ENCODE peak calls at places on chromosomes 4 and X, in nine cellular contexts. Z is uterus, W is neural progenitor cell, A is left ventricle myocardium inferior, O is mucosa of descending colon, J is tibial nerve, F is GM23248, H is hepatocyte, S is pancreas. U is an unnamed sample.

GRCh38 chr4:94276204-94276603 is 66.4 kb downstream of the HPGDS start:
- DNase-seq in Z (no peak), W (no peak), A (no peak), O (no peak), J (no peak), F (no peak), H (no peak), S (no peak), U (no peak)

GRCh38 chr4:15336410-15337184 is 91.2 kb upstream of the C1QTNF7 start:
- DNase-seq in Z (no peak), W (no peak), A (no peak), O (peak; percentile 38), J (no peak), F (peak; percentile 69), H (no peak), S (no peak), U (no peak)

GRCh38 chr4:111988514-111988913 is 156.7 kb upstream of the FAM241A start:
- DNase-seq in Z (no peak), W (no peak), A (no peak), O (no peak), J (no peak), F (no peak), H (no peak), S (no peak), U (no peak)

GRCh38 chr4:177853198-177853597 is 411.0 kb upstream of the AGA start:
- DNase-seq in Z (no peak), W (no peak), A (no peak), O (no peak), J (no peak), F (no peak), H (no peak), S (no peak), U (no peak)

GRCh38 chrX:106286053-106286650 is 118.0 kb downstream of the PWWP3B start:
- DNase-seq in Z (no peak), W (no peak), A (no peak), O (no peak), J (no peak), F (no peak), H (peak; percentile 28), S (no peak), U (no peak)

GRCh38 chr4:155388162-155388561 is 11.4 kb upstream of the MAP9 start:
- DNase-seq in Z (no peak), W (no peak), A (no peak), O (no peak), J (no peak), F (no peak), H (no peak), S (no peak), U (no peak)

GRCh38 chr4:82785248-82786003 is 13.2 kb downstream of the SCD5 start:
- DNase-seq in Z (no peak), W (peak; percentile 26), A (no peak), O (no peak), J (no peak), F (peak; percentile 96), H (no peak), S (no peak), U (no peak)

GRCh38 chr4:142293536-142293935 is 552.6 kb downstream of the INPP4B start:
- DNase-seq in Z (no peak), W (no peak), A (no peak), O (no peak), J (no peak), F (no peak), H (no peak), S (no peak), U (no peak)

GRCh38 chr4:134243742-134244713 is 42.4 kb upstream of the PABPC4L start:
- DNase-seq in Z (no peak), W (no peak), A (no peak), O (no peak), J (no peak), F (no peak), H (no peak), S (no peak), U (no peak)

GRCh38 chr4:138688531-138689181 is 326.9 kb upstream of the NOCT start:
- DNase-seq in Z (no peak), W (no peak), A (no peak), O (no peak), J (no peak), F (peak; percentile 32), H (no peak), S (no peak), U (no peak)

GRCh38 chr4:151652841-151653547 is 107.8 kb downstream of the GATB start:
- DNase-seq in Z (peak; percentile 48), W (no peak), A (no peak), O (no peak), J (no peak), F (peak; percentile 81), H (no peak), S (no peak), U (no peak)

DNA sequence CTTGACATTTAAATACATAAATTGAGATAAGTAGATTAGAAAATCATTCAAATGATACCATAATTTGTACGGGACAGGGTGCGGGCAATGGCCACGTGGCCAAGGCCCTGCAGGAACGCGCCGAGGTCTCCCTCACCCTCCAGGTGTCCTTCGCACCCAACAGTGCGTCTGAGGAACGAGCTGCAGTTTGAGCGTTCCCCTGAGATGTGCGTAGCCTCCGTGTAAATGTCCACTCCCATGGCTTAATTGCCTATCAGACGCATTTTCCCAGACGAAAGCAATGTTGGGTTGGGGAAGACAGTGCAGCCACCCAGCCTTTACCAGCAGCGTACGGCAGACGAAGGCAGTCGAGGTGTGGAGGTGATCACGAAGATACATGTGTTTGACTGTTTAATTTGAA is 56.4 kb downstream of the CPLX1 start:
- DNase-seq in Z (no peak), W (no peak), A (no peak), O (no peak), J (no peak), F (no peak), H (no peak), S (no peak), U (no peak)
- H3K36me3 ChIP-seq in Z (no peaks in the 10 kb centered on the region), W (peaks cover 14% of the 10 kb centered on the region), A (peaks cover 64% of the 10 kb centered on the region), O (no peaks in the 10 kb centered on the region), J (peaks cover 100% of the 10 kb centered on the region), F (peaks cover 14% of the 10 kb centered on the region), H (no peaks in the 10 kb centered on the region), S (peaks cover 29% of the 10 kb centered on the region), U (peaks cover 20% of the 10 kb centered on the region)

GRCh38 chr4:56406151-56406550 is 18.9 kb upstream of the AASDH start:
- DNase-seq in Z (no peak), W (no peak), A (no peak), O (no peak), J (no peak), F (no peak), H (no peak), S (no peak), U (no peak)
- H3K36me3 ChIP-seq in Z (no peaks in the 10 kb centered on the region), W (peaks cover 22% of the 10 kb centered on the region), A (peaks cover 6% of the 10 kb centered on the region), O (no peaks in the 10 kb centered on the region), J (peaks cover 17% of the 10 kb centered on the region), F (no peaks in the 10 kb centered on the region), H (no peaks in the 10 kb centered on the region), S (no peaks in the 10 kb centered on the region), U (peaks cover 24% of the 10 kb centered on the region)

DNA sequence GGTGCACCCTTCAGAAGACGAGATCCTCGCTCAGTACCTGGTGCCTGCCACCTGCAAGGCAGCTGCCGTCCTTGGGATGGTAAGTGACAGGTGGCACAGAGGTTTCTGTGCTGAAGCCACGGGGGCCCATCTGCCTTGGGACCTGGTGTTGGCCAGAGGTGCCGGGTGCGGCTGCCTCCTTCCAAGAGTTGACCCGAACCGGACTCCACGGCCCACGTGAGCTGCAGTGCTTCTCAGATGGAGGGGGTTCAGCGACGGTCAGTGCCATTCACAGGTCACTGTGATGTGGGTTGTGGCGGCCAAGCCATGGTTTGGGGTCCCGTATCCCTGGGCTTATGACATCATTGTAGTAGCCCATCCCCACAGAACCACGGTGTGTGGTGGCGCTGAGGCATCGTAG is 19.0 kb upstream of the MSANTD1 start:
- DNase-seq in Z (no peak), W (no peak), A (no peak), O (no peak), J (no peak), F (no peak), H (no peak), S (no peak), U (no peak)
- H3K36me3 ChIP-seq in Z (no peaks in the 10 kb centered on the region), W (no peaks in the 10 kb centered on the region), A (peaks cover 84% of the 10 kb centered on the region), O (peaks cover 11% of the 10 kb centered on the region), J (peaks cover 95% of the 10 kb centered on the region), F (peaks cover 4% of the 10 kb centered on the region), H (no peaks in the 10 kb centered on the region), S (peaks cover 30% of the 10 kb centered on the region), U (peaks cover 73% of the 10 kb centered on the region)

GRCh38 chr4:122246551-122246950 is 94.4 kb downstream of the BLTP1 start:
- DNase-seq in Z (no peak), W (no peak), A (no peak), O (no peak), J (no peak), F (no peak), H (no peak), S (no peak), U (no peak)
- H3K36me3 ChIP-seq in Z (no peaks in the 10 kb centered on the region), W (peaks cover 19% of the 10 kb centered on the region), A (peaks cover 76% of the 10 kb centered on the region), O (no peaks in the 10 kb centered on the region), J (peaks cover 77% of the 10 kb centered on the region), F (peaks cover 46% of the 10 kb centered on the region), H (no peaks in the 10 kb centered on the region), S (peaks cover 11% of the 10 kb centered on the region), U (peaks cover 45% of the 10 kb centered on the region)

DNA sequence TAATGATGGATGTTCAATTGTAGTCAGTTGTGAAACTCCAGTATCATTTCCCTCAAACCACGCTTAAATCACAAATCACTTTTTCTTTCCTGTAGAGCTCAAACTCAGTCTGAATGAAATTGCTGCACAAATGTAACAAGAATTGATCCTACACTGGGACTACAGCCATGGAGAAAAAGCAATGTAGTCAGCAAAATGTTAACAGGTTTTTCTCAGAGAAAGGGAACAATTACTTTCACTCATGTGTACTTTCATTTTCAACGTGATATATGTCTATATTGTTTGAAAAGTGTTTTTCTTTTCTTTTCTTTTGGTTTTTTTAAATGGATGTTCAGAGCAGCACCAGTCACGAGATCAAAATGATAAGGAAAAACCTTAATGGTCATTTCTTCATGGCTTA is 22.7 kb downstream of the SDAD1 start:
- DNase-seq in Z (no peak), W (no peak), A (no peak), O (no peak), J (no peak), F (no peak), H (no peak), S (no peak), U (no peak)
- H3K36me3 ChIP-seq in Z (no peaks in the 10 kb centered on the region), W (peaks cover 46% of the 10 kb centered on the region), A (peaks cover 98% of the 10 kb centered on the region), O (peaks cover 12% of the 10 kb centered on the region), J (peaks cover 100% of the 10 kb centered on the region), F (peaks cover 91% of the 10 kb centered on the region), H (peaks cover 11% of the 10 kb centered on the region), S (peaks cover 42% of the 10 kb centered on the region), U (peaks cover 86% of the 10 kb centered on the region)